ENCODE peak calls at places on chromosomes 6 and 20, in eight cellular contexts. E is RWPE1, T is PC-9, M is IMR-90, Z is upper lobe of right lung, P is uterus, F is body of pancreas, B is sigmoid colon. D is an unnamed sample.

GRCh38 chr6:41887355-41887754 is 7.8 kb downstream of the USP49 start:
- DNase-seq in E (no peak), T (no peak), M (no peak), Z (no peak), P (no peak), F (no peak), B (no peak), D (no peak)

GRCh38 chr6:106510090-106510970 is 119.0 kb downstream of the RTN4IP1 start:
- DNase-seq in E (peak), T (peak), M (no peak), Z (peak), P (peak), F (peak), B (peak), D (no peak)

GRCh38 chr6:40369028-40369427 is 218.1 kb downstream of the LRFN2 start:
- DNase-seq in E (no peak), T (no peak), M (no peak), Z (no peak), P (no peak), F (no peak), B (no peak), D (no peak)

GRCh38 chr6:90107721-90108364 is 188.8 kb downstream of the BACH2 start:
- DNase-seq in E (no peak), T (no peak), M (no peak), Z (no peak), P (no peak), F (no peak), B (no peak), D (no peak)

GRCh38 chr6:118589186-118589585 is 41.1 kb downstream of the PLN start:
- DNase-seq in E (no peak), T (no peak), M (peak), Z (no peak), P (no peak), F (no peak), B (no peak), D (no peak)

GRCh38 chr20:23180451-23180921 is 94.4 kb upstream of the CD93 start:
- DNase-seq in E (no peak), T (no peak), M (no peak), Z (no peak), P (no peak), F (no peak), B (no peak), D (peak)

GRCh38 chr6:170265655-170266054 is 25.2 kb downstream of the DLL1 start:
- DNase-seq in E (no peak), T (no peak), M (no peak), Z (peak), P (no peak), F (peak), B (no peak), D (no peak)

GRCh38 chr6:7086488-7086887 is 21.3 kb upstream of the RREB1 start:
- DNase-seq in E (no peak), T (no peak), M (peak), Z (peak), P (peak), F (no peak), B (no peak), D (no peak)

GRCh38 chr20:17859002-17859615 is 109.5 kb downstream of the SNX5 start:
- DNase-seq in E (no peak), T (no peak), M (no peak), Z (peak), P (no peak), F (no peak), B (no peak), D (no peak)

GRCh38 chr6:51025082-51025777 is 206.6 kb downstream of the TFAP2B start:
- DNase-seq in E (peak), T (no peak), M (peak), Z (peak), P (no peak), F (no peak), B (no peak), D (no peak)

GRCh38 chr6:155381856-155382690 is 67.8 kb upstream of the TFB1M start:
- DNase-seq in E (no peak), T (no peak), M (peak), Z (no peak), P (no peak), F (no peak), B (no peak), D (no peak)

GRCh38 chr6:35751594-35751993 is 14.8 kb downstream of the ARMC12 start:
- DNase-seq in E (no peak), T (no peak), M (no peak), Z (no peak), P (no peak), F (no peak), B (no peak), D (no peak)

GRCh38 chr20:44478188-44478587 is 2.5 kb downstream of the TTPAL start:
- DNase-seq in E (no peak), T (no peak), M (no peak), Z (no peak), P (no peak), F (no peak), B (no peak), D (no peak)

GRCh38 chr6:41167173-41167963 is 4.5 kb upstream of the TREM2 start:
- DNase-seq in E (peak), T (no peak), M (peak), Z (no peak), P (no peak), F (no peak), B (no peak), D (no peak)

GRCh38 chr6:25263602-25264001 is 15.6 kb upstream of the CARMIL1 start:
- DNase-seq in E (peak), T (no peak), M (peak), Z (no peak), P (no peak), F (no peak), B (no peak), D (no peak)

GRCh38 chr6:148779142-148779562 is 32.3 kb downstream of the UST start:
- DNase-seq in E (no peak), T (no peak), M (peak), Z (no peak), P (no peak), F (no peak), B (no peak), D (no peak)
- TF ChIP-seq CTCF in E (no peak), T (no peak), M (no peak), Z (no peak), P (no peak), F (no peak), B (no peak), D (no peak)

GRCh38 chr20:46408281-46408731 is 1.9 kb upstream of the ELMO2 start:
- DNase-seq in E (peak), T (peak), M (no peak), Z (no peak), P (no peak), F (no peak), B (no peak), D (no peak)

GRCh38 chr20:46406200-46406985 is at the start of gene ELMO2:
- DNase-seq in E (peak), T (peak), M (peak), Z (peak), P (peak), F (peak), B (peak), D (peak)

GRCh38 chr20:46407671-46407996 is 1.2 kb upstream of the ELMO2 start:
- DNase-seq in E (no peak), T (no peak), M (no peak), Z (no peak), P (no peak), F (peak), B (no peak), D (no peak)

GRCh38 chr20:46411637-46412036 is 5.2 kb upstream of the ELMO2 start:
- DNase-seq in E (no peak), T (no peak), M (no peak), Z (no peak), P (no peak), F (no peak), B (no peak), D (no peak)

DNA sequence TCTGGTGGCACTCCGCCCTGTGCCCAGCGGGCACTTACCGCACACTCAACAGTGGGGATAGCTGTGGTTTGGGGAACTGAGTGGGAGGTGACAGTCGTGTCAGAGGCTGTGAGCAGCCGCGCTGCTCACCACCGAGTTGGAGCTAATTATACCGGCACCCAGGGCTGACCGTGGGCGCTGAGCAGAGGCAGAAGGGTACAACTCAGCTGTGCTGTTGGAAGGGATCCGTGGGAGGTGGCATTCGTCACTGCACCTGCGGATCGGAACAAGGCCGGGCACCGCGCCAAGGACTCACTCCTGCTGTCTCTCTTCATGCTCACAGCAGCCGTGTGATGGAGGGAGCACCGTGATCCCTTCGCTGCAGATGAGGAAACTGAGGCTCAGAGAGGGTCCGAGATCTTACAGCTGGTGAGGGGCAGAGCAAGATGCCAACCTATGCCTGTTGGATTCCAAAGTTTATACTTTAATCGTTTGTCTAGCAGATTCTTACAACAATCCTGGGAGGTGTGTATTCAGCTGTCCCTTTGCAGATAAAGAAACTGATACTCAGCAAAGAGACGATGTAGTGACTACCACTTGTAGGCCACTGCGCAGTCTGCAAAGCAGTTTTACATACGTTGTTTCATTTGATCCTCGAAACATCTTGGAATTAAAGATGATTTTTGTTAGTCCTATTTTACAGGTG is 713 bp upstream of the ELMO2 start:
- DNase-seq in E (peak), T (no peak), M (peak), Z (peak), P (peak), F (peak), B (peak), D (peak)
- H3K27ac ChIP-seq in E (peak), T (no peak), M (peak), Z (peak), P (peak), F (peak), B (peak), D (peak)

GRCh38 chr6:47352169-47352568 is 42.5 kb upstream of the TNFRSF21 start:
- DNase-seq in E (no peak), T (no peak), M (no peak), Z (no peak), P (no peak), F (no peak), B (no peak), D (no peak)
- TF ChIP-seq CTCF in E (no peak), T (no peak), M (peak), Z (no peak), P (no peak), F (no peak), B (no peak), D (no peak)

DNA sequence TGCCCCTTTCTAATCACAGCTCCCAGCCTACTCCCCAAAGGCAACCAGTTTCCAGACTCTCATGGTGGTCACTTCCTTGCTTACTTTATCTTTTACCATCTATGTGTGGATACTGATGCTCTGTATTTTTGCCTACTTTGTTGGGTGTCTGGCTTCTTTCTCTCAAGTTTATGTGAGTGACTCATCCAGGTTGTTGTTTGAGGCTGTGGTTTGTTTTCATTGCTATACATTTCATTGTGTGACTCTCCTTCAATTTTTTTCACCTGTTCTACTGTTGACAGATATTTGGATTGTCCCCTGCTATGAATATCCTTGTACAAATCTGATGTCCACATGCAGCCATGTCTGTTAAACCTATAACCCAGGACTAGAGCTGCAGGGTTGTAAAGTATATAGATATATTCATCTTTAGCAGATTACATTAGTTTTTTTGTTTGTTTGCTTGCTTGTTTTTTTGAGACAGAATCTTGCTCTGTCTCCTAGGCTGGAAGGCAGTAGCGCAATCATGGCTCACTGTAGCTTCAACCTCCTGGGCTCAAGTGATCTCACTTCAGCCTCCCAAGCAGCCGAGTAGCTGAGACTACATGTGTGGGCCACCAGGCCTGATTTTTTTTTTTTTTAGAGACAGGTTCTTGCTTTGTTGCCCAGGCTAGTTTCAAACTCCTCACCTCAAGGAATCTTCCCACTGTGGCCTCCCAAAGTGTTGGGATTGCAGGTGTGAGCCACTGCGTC is 72.9 kb upstream of the EEF1E1 start:
- DNase-seq in E (peak), T (peak), M (no peak), Z (no peak), P (no peak), F (no peak), B (no peak), D (no peak)
- H3K27ac ChIP-seq in E (no peak), T (no peak), M (no peak), Z (no peak), P (no peak), F (no peak), B (no peak), D (no peak)

DNA sequence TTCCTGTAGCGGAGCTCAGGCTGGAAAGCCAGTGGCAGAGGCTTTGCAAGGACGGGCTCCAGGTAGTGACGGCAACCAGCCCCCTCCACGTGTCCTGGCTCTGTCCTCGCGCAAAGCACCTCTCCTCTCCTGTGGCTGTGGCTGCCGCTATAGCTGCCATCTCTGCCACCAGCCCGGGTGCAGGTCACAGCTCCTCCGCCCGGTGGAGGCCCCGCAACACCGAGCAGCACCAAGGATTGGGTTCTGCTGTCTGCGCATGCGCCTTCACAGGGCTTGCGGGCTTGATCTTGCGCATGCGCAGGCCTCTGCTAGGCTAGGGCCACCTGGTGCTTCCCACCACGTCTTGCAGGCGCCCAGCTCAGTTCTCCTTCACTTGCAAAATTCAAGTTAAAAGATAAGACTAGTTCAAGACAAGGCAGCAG is 625.4 kb downstream of the QKI start:
- DNase-seq in E (peak), T (no peak), M (no peak), Z (peak), P (peak), F (peak), B (peak), D (no peak)
- TF ChIP-seq CTCF in E (peak), T (no peak), M (no peak), Z (no peak), P (no peak), F (peak), B (no peak), D (no peak)